ENCODE peak calls at places on chromosomes 7 and 10, in six cellular contexts. G, J, R, S, Z and X are unnamed samples.

GRCh38 chr7:49931627-49932026 is 158.2 kb downstream of the VWC2 start:
- DNase-seq in G (no peak), S (no peak), R (no peak), Z (no peak), J (no peak), X (no peak)

GRCh38 chr10:60572511-60573194 is 183.0 kb upstream of the ANK3 start:
- DNase-seq in G (peak; percentile 53), J (peak; percentile 66), Z (peak; percentile 58), R (no peak), S (no peak), X (peak; percentile 37)

GRCh38 chr10:19788075-19788686 is 28.1 kb upstream of the PLXDC2 start:
- DNase-seq in S (no peak), R (peak; percentile 25), G (peak; percentile 46), Z (peak; percentile 48), J (peak; percentile 49), X (no peak)

GRCh38 chr7:48009257-48009656 is 19.6 kb downstream of the SUN3 start:
- DNase-seq in Z (no peak), J (no peak), G (no peak), S (no peak), R (no peak), X (no peak)

GRCh38 chr7:128437426-128438332 is 18.0 kb upstream of the HILPDA start:
- DNase-seq in Z (no peak), S (no peak), G (no peak), R (no peak), J (no peak), X (no peak)

GRCh38 chr10:112834661-112835060 is 115.4 kb upstream of the TCF7L2 start:
- DNase-seq in S (no peak), J (no peak), G (no peak), Z (no peak), R (no peak), X (no peak)

GRCh38 chr10:16893664-16894063 is 76.4 kb upstream of the RSU1 start:
- DNase-seq in J (no peak), R (no peak), Z (no peak), S (no peak), G (no peak), X (no peak)

GRCh38 chr7:30143748-30144251 is 9.0 kb downstream of the MTURN start:
- DNase-seq in R (no peak), G (no peak), Z (no peak), J (peak; percentile 50), S (no peak), X (no peak)

GRCh38 chr7:302054-302992 is 12.4 kb downstream of the FOXL3 start:
- DNase-seq in S (no peak), G (no peak), R (no peak), Z (no peak), J (no peak), X (no peak)

GRCh38 chr10:16689227-16689626 is 128.0 kb downstream of the RSU1 start:
- DNase-seq in G (no peak), Z (no peak), S (no peak), J (no peak), R (no peak), X (no peak)

GRCh38 chr10:53836638-53837037 is 964.4 kb downstream of the PCDH15 start:
- DNase-seq in R (no peak), Z (no peak), J (no peak), G (no peak), S (no peak), X (no peak)

GRCh38 chr10:6811153-6811552 is 231.1 kb upstream of the PRKCQ start:
- DNase-seq in S (no peak), Z (no peak), G (no peak), R (no peak), J (no peak), X (no peak)

GRCh38 chr10:29120216-29120615 is 168.7 kb upstream of the LYZL1 start:
- DNase-seq in Z (peak; percentile 50), R (no peak), G (no peak), J (peak; percentile 69), S (no peak), X (no peak)

GRCh38 chr7:117347480-117347879 is 24.6 kb upstream of the WNT2 start:
- DNase-seq in G (no peak), S (no peak), J (no peak), Z (no peak), R (no peak), X (no peak)

GRCh38 chr7:127895814-127896280 is 135.4 kb downstream of the LRRC4 start:
- DNase-seq in G (no peak), J (peak; percentile 72), S (no peak), R (no peak), Z (no peak), X (no peak)

GRCh38 chr10:14074062-14074884 is 256.5 kb downstream of the FRMD4A start:
- DNase-seq in R (no peak), J (peak; percentile 99), G (no peak), S (no peak), Z (peak; percentile 99), X (no peak)

GRCh38 chr10:129972145-129972965 is 8.3 kb upstream of the EBF3 start:
- DNase-seq in Z (no peak), S (no peak), J (no peak), G (peak; percentile 45), R (no peak), X (no peak)